ENCODE peak calls at places on chromosome 2, in nine cellular contexts. One of them, this sample, is unnamed.

GRCh38 chr2:74552914-74553811 is 579 bp downstream of the LOXL3 start:
- DNase-seq in stimulated activated CD8-positive, alpha-beta memory T cell treated with anti-CD3 and anti-CD28 coated beads, Interleukin-4, amount 100 ng/mL, for 1 hour: no peak
- DNase-seq in astrocyte of the spinal cord: no peak
- DNase-seq in sciatic nerve: no peak
- DNase-seq in ovary: peak; percentile 53
- DNase-seq in substantia nigra: no peak
- DNase-seq in stimulated activated CD4-positive, alpha-beta T cell treated with anti-CD3 and anti-CD28 coated beads, Interleukin-1b, Interleukin-23, amount 100 ng/mL, for 48 hours: no peak
- DNase-seq in HTR-8/SVneo: no peak
- DNase-seq in dermis microvascular lymphatic vessel endothelial cell: no peak
- DNase-seq in this sample: peak; percentile 20

GRCh38 chr2:71884303-71885042 is 263.2 kb downstream of the CYP26B1 start:
- DNase-seq in sciatic nerve: no peak
- DNase-seq in HTR-8/SVneo: no peak
- DNase-seq in stimulated activated CD4-positive, alpha-beta T cell treated with anti-CD3 and anti-CD28 coated beads, Interleukin-1b, Interleukin-23, amount 100 ng/mL, for 48 hours: no peak
- DNase-seq in stimulated activated CD8-positive, alpha-beta memory T cell treated with anti-CD3 and anti-CD28 coated beads, Interleukin-4, amount 100 ng/mL, for 1 hour: no peak
- DNase-seq in ovary: no peak
- DNase-seq in astrocyte of the spinal cord: peak; percentile 54
- DNase-seq in dermis microvascular lymphatic vessel endothelial cell: peak; percentile 59
- DNase-seq in substantia nigra: no peak
- DNase-seq in this sample: no peak

GRCh38 chr2:10798783-10799182 is 13.8 kb downstream of the PDIA6 start:
- DNase-seq in stimulated activated CD8-positive, alpha-beta memory T cell treated with anti-CD3 and anti-CD28 coated beads, Interleukin-4, amount 100 ng/mL, for 1 hour: no peak
- DNase-seq in stimulated activated CD4-positive, alpha-beta T cell treated with anti-CD3 and anti-CD28 coated beads, Interleukin-1b, Interleukin-23, amount 100 ng/mL, for 48 hours: no peak
- DNase-seq in sciatic nerve: no peak
- DNase-seq in HTR-8/SVneo: no peak
- DNase-seq in substantia nigra: no peak
- DNase-seq in ovary: no peak
- DNase-seq in dermis microvascular lymphatic vessel endothelial cell: no peak
- DNase-seq in astrocyte of the spinal cord: no peak
- DNase-seq in this sample: no peak

GRCh38 chr2:238856713-238857567 is 9.1 kb downstream of the TWIST2 start:
- DNase-seq in stimulated activated CD4-positive, alpha-beta T cell treated with anti-CD3 and anti-CD28 coated beads, Interleukin-1b, Interleukin-23, amount 100 ng/mL, for 48 hours: no peak
- DNase-seq in stimulated activated CD8-positive, alpha-beta memory T cell treated with anti-CD3 and anti-CD28 coated beads, Interleukin-4, amount 100 ng/mL, for 1 hour: no peak
- DNase-seq in substantia nigra: no peak
- DNase-seq in HTR-8/SVneo: no peak
- DNase-seq in sciatic nerve: no peak
- DNase-seq in ovary: no peak
- DNase-seq in dermis microvascular lymphatic vessel endothelial cell: no peak
- DNase-seq in astrocyte of the spinal cord: no peak
- DNase-seq in this sample: no peak

GRCh38 chr2:121524650-121525425 is 5.8 kb upstream of the RNU4ATAC start:
- DNase-seq in ovary: no peak
- DNase-seq in substantia nigra: no peak
- DNase-seq in dermis microvascular lymphatic vessel endothelial cell: no peak
- DNase-seq in stimulated activated CD8-positive, alpha-beta memory T cell treated with anti-CD3 and anti-CD28 coated beads, Interleukin-4, amount 100 ng/mL, for 1 hour: no peak
- DNase-seq in sciatic nerve: no peak
- DNase-seq in HTR-8/SVneo: no peak
- DNase-seq in stimulated activated CD4-positive, alpha-beta T cell treated with anti-CD3 and anti-CD28 coated beads, Interleukin-1b, Interleukin-23, amount 100 ng/mL, for 48 hours: no peak
- DNase-seq in astrocyte of the spinal cord: no peak
- DNase-seq in this sample: no peak

GRCh38 chr2:104434363-104434792 is 419.5 kb upstream of the POU3F3 start:
- DNase-seq in stimulated activated CD4-positive, alpha-beta T cell treated with anti-CD3 and anti-CD28 coated beads, Interleukin-1b, Interleukin-23, amount 100 ng/mL, for 48 hours: peak; percentile 6
- DNase-seq in substantia nigra: peak; percentile 43
- DNase-seq in HTR-8/SVneo: no peak
- DNase-seq in stimulated activated CD8-positive, alpha-beta memory T cell treated with anti-CD3 and anti-CD28 coated beads, Interleukin-4, amount 100 ng/mL, for 1 hour: no peak
- DNase-seq in ovary: no peak
- DNase-seq in dermis microvascular lymphatic vessel endothelial cell: no peak
- DNase-seq in astrocyte of the spinal cord: peak; percentile 11
- DNase-seq in sciatic nerve: no peak
- DNase-seq in this sample: no peak

GRCh38 chr2:221896505-221897151 is 324.5 kb upstream of the EPHA4 start:
- DNase-seq in dermis microvascular lymphatic vessel endothelial cell: no peak
- DNase-seq in sciatic nerve: no peak
- DNase-seq in astrocyte of the spinal cord: peak; percentile 85
- DNase-seq in stimulated activated CD8-positive, alpha-beta memory T cell treated with anti-CD3 and anti-CD28 coated beads, Interleukin-4, amount 100 ng/mL, for 1 hour: no peak
- DNase-seq in substantia nigra: no peak
- DNase-seq in ovary: peak; percentile 44
- DNase-seq in HTR-8/SVneo: peak; percentile 17
- DNase-seq in stimulated activated CD4-positive, alpha-beta T cell treated with anti-CD3 and anti-CD28 coated beads, Interleukin-1b, Interleukin-23, amount 100 ng/mL, for 48 hours: no peak
- DNase-seq in this sample: peak; percentile 87

GRCh38 chr2:76612764-76613163 is 902.0 kb upstream of the GCFC2 start:
- DNase-seq in dermis microvascular lymphatic vessel endothelial cell: no peak
- DNase-seq in astrocyte of the spinal cord: no peak
- DNase-seq in stimulated activated CD8-positive, alpha-beta memory T cell treated with anti-CD3 and anti-CD28 coated beads, Interleukin-4, amount 100 ng/mL, for 1 hour: no peak
- DNase-seq in HTR-8/SVneo: no peak
- DNase-seq in sciatic nerve: no peak
- DNase-seq in ovary: no peak
- DNase-seq in stimulated activated CD4-positive, alpha-beta T cell treated with anti-CD3 and anti-CD28 coated beads, Interleukin-1b, Interleukin-23, amount 100 ng/mL, for 48 hours: no peak
- DNase-seq in substantia nigra: no peak
- DNase-seq in this sample: no peak

GRCh38 chr2:24652265-24653232 is 140.6 kb downstream of the PTRHD1 start:
- DNase-seq in sciatic nerve: no peak
- DNase-seq in dermis microvascular lymphatic vessel endothelial cell: no peak
- DNase-seq in stimulated activated CD4-positive, alpha-beta T cell treated with anti-CD3 and anti-CD28 coated beads, Interleukin-1b, Interleukin-23, amount 100 ng/mL, for 48 hours: no peak
- DNase-seq in stimulated activated CD8-positive, alpha-beta memory T cell treated with anti-CD3 and anti-CD28 coated beads, Interleukin-4, amount 100 ng/mL, for 1 hour: no peak
- DNase-seq in astrocyte of the spinal cord: no peak
- DNase-seq in ovary: no peak
- DNase-seq in HTR-8/SVneo: no peak
- DNase-seq in substantia nigra: no peak
- DNase-seq in this sample: no peak

GRCh38 chr2:27354597-27354927 is 2.0 kb downstream of the GTF3C2 start:
- DNase-seq in ovary: no peak
- DNase-seq in HTR-8/SVneo: no peak
- DNase-seq in stimulated activated CD8-positive, alpha-beta memory T cell treated with anti-CD3 and anti-CD28 coated beads, Interleukin-4, amount 100 ng/mL, for 1 hour: no peak
- DNase-seq in astrocyte of the spinal cord: no peak
- DNase-seq in dermis microvascular lymphatic vessel endothelial cell: no peak
- DNase-seq in stimulated activated CD4-positive, alpha-beta T cell treated with anti-CD3 and anti-CD28 coated beads, Interleukin-1b, Interleukin-23, amount 100 ng/mL, for 48 hours: no peak
- DNase-seq in sciatic nerve: no peak
- DNase-seq in substantia nigra: no peak
- DNase-seq in this sample: no peak

This sample was measured in posterior cingulate gyrus.